ENCODE peak calls at places on chromosomes 4 and X, in ten cellular contexts. L is fibroblast of lung, X is body of pancreas, Z is astrocyte, P is tibial artery, S is neural progenitor cell, I is aorta, J is small intestine, K is K562, R is psoas muscle. E is an unnamed sample. For H3K4me1, the result is how much of the 10 kb centered on the place peaks cover.

GRCh38 chrX:31178769-31179125 is 106.9 kb upstream of the FTHL17 start:
- DNase-seq in S (no peak), J (no peak), K (no peak), I (no peak), P (no peak), L (no peak), R (no peak), Z (no peak), X (no peak), E (no peak)

GRCh38 chr4:1201851-1202525 is 29.6 kb upstream of the SPON2 start:
- DNase-seq in J (peak), K (no peak), L (peak), Z (peak), I (peak), X (peak), P (peak), R (peak), S (no peak), E (peak)

GRCh38 chrX:124931241-124931640 is 388.4 kb upstream of the TEX13C start:
- DNase-seq in P (no peak), X (no peak), Z (no peak), J (no peak), L (no peak), K (no peak), R (no peak), S (no peak), I (no peak), E (no peak)

GRCh38 chr4:78213218-78213617 is 156.1 kb downstream of the FRAS1 start:
- DNase-seq in Z (no peak), X (peak), R (no peak), S (no peak), K (no peak), L (no peak), P (no peak), I (no peak), J (peak), E (no peak)

GRCh38 chr4:87469390-87469789 is 47.0 kb downstream of the NUDT9 start:
- DNase-seq in I (no peak), R (no peak), P (no peak), S (no peak), Z (no peak), L (no peak), K (no peak), J (no peak), X (no peak), E (no peak)

GRCh38 chr4:182826391-182826790 is 90.8 kb downstream of the DCTD start:
- DNase-seq in K (no peak), S (no peak), J (no peak), L (no peak), Z (no peak), P (no peak), I (no peak), R (no peak), X (no peak), E (no peak)

GRCh38 chr4:148757171-148757570 is 315.0 kb upstream of the NR3C2 start:
- DNase-seq in K (no peak), J (no peak), S (no peak), I (no peak), R (no peak), P (no peak), Z (no peak), L (no peak), X (no peak), E (no peak)

GRCh38 chr4:144495944-144496343 is 150.0 kb upstream of the HHIP start:
- DNase-seq in X (no peak), K (no peak), Z (no peak), R (no peak), L (no peak), J (no peak), I (no peak), P (no peak), S (no peak), E (no peak)

GRCh38 chr4:2243682-2244380 is 1.9 kb upstream of the HAUS3 start:
- DNase-seq in P (peak), R (peak), S (no peak), X (peak), J (no peak), K (no peak), L (peak), Z (no peak), I (peak), E (peak)

GRCh38 chrX:38189431-38190128 is 31.1 kb downstream of the SRPX start:
- DNase-seq in P (no peak), S (no peak), I (no peak), J (no peak), Z (no peak), R (no peak), X (no peak), K (no peak), L (peak), E (no peak)

GRCh38 chrX:104428231-104428630 is 137.8 kb upstream of the IL1RAPL2 start:
- DNase-seq in J (no peak), I (no peak), K (no peak), P (no peak), Z (no peak), X (no peak), R (no peak), S (no peak), L (no peak), E (no peak)

GRCh38 chr4:145824469-145824868 is 114.2 kb downstream of the ZNF827 start:
- DNase-seq in S (peak), I (no peak), X (no peak), J (no peak), L (no peak), P (no peak), K (peak), R (no peak), Z (no peak), E (no peak)

GRCh38 chrX:1468250-1468772 is 15.6 kb upstream of the ASMTL start:
- DNase-seq in I (no peak), S (no peak), R (no peak), Z (peak), K (no peak), J (no peak), P (no peak), X (no peak), L (no peak), E (no peak)

GRCh38 chrX:131032646-131033230 is 25.4 kb upstream of the ARHGAP36 start:
- DNase-seq in L (no peak), K (no peak), J (no peak), S (no peak), I (no peak), Z (no peak), X (no peak), R (no peak), P (no peak), E (no peak)

GRCh38 chr4:40909363-40909876 is 159.7 kb downstream of the NSUN7 start:
- DNase-seq in P (no peak), X (no peak), K (no peak), J (no peak), S (no peak), R (no peak), I (peak), Z (peak), L (peak), E (no peak)

GRCh38 chr4:156362581-156362980 is 408.9 kb upstream of the CTSO start:
- DNase-seq in X (no peak), L (peak), R (no peak), I (no peak), P (no peak), K (no peak), J (no peak), S (no peak), Z (peak), E (no peak)

GRCh38 chr4:33465565-33465964 is 2745.4 kb downstream of the PCDH7 start:
- DNase-seq in R (no peak), I (no peak), K (no peak), X (no peak), J (no peak), P (no peak), S (no peak), Z (no peak), L (no peak), E (no peak)

GRCh38 chrX:53639257-53639656 is 47.3 kb downstream of the HUWE1 start:
- DNase-seq in K (no peak), X (no peak), L (no peak), P (no peak), I (no peak), Z (no peak), R (no peak), S (no peak), J (no peak), E (no peak)

GRCh38 chrX:150913511-150913910 is 15.0 kb upstream of the CD99L2 start:
- DNase-seq in L (peak), J (no peak), X (no peak), Z (peak), P (no peak), I (no peak), R (no peak), K (no peak), S (no peak), E (no peak)

GRCh38 chr4:82770607-82771006 is 28.0 kb downstream of the SCD5 start:
- DNase-seq in S (no peak), I (no peak), X (no peak), L (no peak), P (no peak), J (no peak), R (no peak), K (no peak), Z (no peak), E (no peak)

GRCh38 chrX:56726609-56727008 is 2.4 kb upstream of the NBDY start:
- DNase-seq in Z (peak), I (no peak), K (peak), J (peak), L (peak), R (no peak), X (no peak), S (peak), P (no peak), E (no peak)

GRCh38 chr4:70711599-70711998 is 10.2 kb upstream of the RUFY3 start:
- DNase-seq in Z (peak), J (no peak), R (no peak), P (no peak), K (no peak), X (no peak), L (no peak), I (no peak), S (no peak), E (no peak)

GRCh38 chr4:1216869-1217294 is 32.0 kb downstream of the CTBP1 start:
- DNase-seq in X (no peak), R (peak), P (no peak), L (no peak), J (peak), Z (no peak), K (no peak), I (no peak), S (no peak), E (no peak)

GRCh38 chrX:107712231-107713204 is 63.1 kb downstream of the TSC22D3 start:
- DNase-seq in R (peak), Z (peak), S (no peak), I (peak), X (peak), P (peak), J (no peak), L (peak), K (no peak), E (no peak)

GRCh38 chrX:18674417-18674787 is 2.5 kb upstream of the RS1 start:
- DNase-seq in K (peak), L (no peak), P (peak), J (no peak), X (peak), Z (no peak), R (no peak), I (peak), S (peak), E (peak)

GRCh38 chrX:135923353-135923752 is 29.8 kb downstream of the SAGE1 start:
- DNase-seq in I (no peak), R (no peak), L (no peak), S (peak), P (no peak), J (no peak), Z (no peak), X (no peak), K (no peak), E (no peak)

GRCh38 chrX:106698693-106699092 is 27.8 kb upstream of the RNF128 start:
- DNase-seq in I (no peak), S (no peak), J (no peak), Z (peak), R (no peak), K (no peak), L (peak), P (no peak), X (no peak), E (no peak)

GRCh38 chrX:101442095-101442494 is 34.1 kb downstream of the HNRNPH2 start:
- DNase-seq in P (no peak), S (no peak), L (peak), J (no peak), X (no peak), I (no peak), K (no peak), Z (no peak), R (no peak), E (no peak)

GRCh38 chrX:149825424-149825823 is 43.7 kb downstream of the MAGEA9 start:
- DNase-seq in X (no peak), I (no peak), J (no peak), K (no peak), P (no peak), Z (no peak), S (peak), R (no peak), L (no peak), E (no peak)

GRCh38 chrX:2520539-2520938 is 19.8 kb upstream of the DHRSX start:
- DNase-seq in K (no peak), S (no peak), R (no peak), I (no peak), J (no peak), Z (no peak), X (no peak), P (no peak), L (no peak), E (no peak)

GRCh38 chr4:152709675-152710438 is 30.1 kb upstream of the TMEM154 start:
- DNase-seq in K (no peak), R (no peak), I (no peak), Z (peak), S (no peak), J (no peak), L (no peak), P (no peak), X (no peak), E (no peak)

GRCh38 chr4:58669783-58670182 is 1559.6 kb upstream of the IGFBP7 start:
- DNase-seq in K (no peak), X (no peak), S (no peak), R (no peak), P (no peak), Z (no peak), J (no peak), I (no peak), L (no peak), E (no peak)

GRCh38 chrX:106730385-106730784 is 3.9 kb downstream of the RNF128 start:
- DNase-seq in S (no peak), Z (no peak), K (no peak), I (no peak), X (no peak), P (no peak), L (peak), J (peak), R (no peak), E (no peak)

GRCh38 chr4:15035152-15035551 is 32.9 kb downstream of the CPEB2 start:
- DNase-seq in I (no peak), S (no peak), R (no peak), J (no peak), K (no peak), L (no peak), Z (peak), P (no peak), X (no peak), E (no peak)

GRCh38 chrX:150238656-150239382 is 124.3 kb upstream of the MAMLD1 start:
- DNase-seq in I (no peak), K (no peak), P (no peak), J (no peak), R (no peak), X (no peak), S (no peak), L (no peak), Z (no peak), E (no peak)

GRCh38 chrX:132692066-132692465 is 203.2 kb upstream of the MBNL3 start:
- DNase-seq in S (no peak), J (no peak), I (no peak), R (no peak), K (no peak), Z (no peak), X (no peak), L (no peak), P (peak), E (peak)

GRCh38 chr4:53916431-53916889 is 147.9 kb downstream of the CHIC2 start:
- DNase-seq in I (no peak), Z (peak), R (no peak), S (no peak), P (no peak), K (no peak), X (no peak), L (no peak), J (no peak), E (no peak)
- H3K4me1 ChIP-seq in I (under half), Z (under half), R (under half), S (under half), P (under half), K (under half), X (under half), L (under half), J (under half), E (under half)

GRCh38 chr4:117085185-117085701 is at the start of gene TRAM1L1:
- DNase-seq in I (peak), R (peak), Z (peak), S (peak), J (peak), P (peak), L (peak), K (peak), X (peak), E (peak)
- H3K4me3 ChIP-seq in I (peak), R (peak), Z (peak), S (peak), J (peak), P (peak), L (peak), K (peak), X (peak), E (peak)

GRCh38 chr4:185839770-185840169 is 27.8 kb upstream of the SORBS2 start:
- DNase-seq in J (no peak), X (no peak), Z (no peak), S (peak), L (no peak), I (no peak), R (no peak), P (no peak), K (no peak), E (no peak)
- H3K4me1 ChIP-seq in J (under half), X (half or more), Z (under half), S (half or more), L (under half), I (under half), R (under half), P (under half), K (under half), E (under half)

GRCh38 chr4:5826437-5827107 is 66.3 kb downstream of the CRMP1 start:
- DNase-seq in J (no peak), X (no peak), K (no peak), I (no peak), Z (no peak), P (no peak), R (no peak), S (no peak), L (no peak), E (no peak)
- H3K4me3 ChIP-seq in J (no peak), X (no peak), K (no peak), I (no peak), Z (no peak), P (no peak), R (no peak), S (no peak), L (no peak), E (no peak)

GRCh38 chr4:142404191-142404611 is 441.9 kb downstream of the INPP4B start:
- DNase-seq in R (peak), L (peak), X (no peak), J (no peak), K (no peak), P (no peak), I (peak), S (no peak), Z (peak), E (no peak)

GRCh38 chr4:142406917-142407501 is 439.1 kb downstream of the INPP4B start:
- DNase-seq in P (no peak), Z (peak), L (no peak), X (no peak), I (no peak), K (no peak), S (no peak), R (no peak), J (peak), E (no peak)

GRCh38 chr4:142407569-142407968 is 438.5 kb downstream of the INPP4B start:
- DNase-seq in K (no peak), L (peak), R (no peak), P (no peak), I (no peak), Z (peak), X (no peak), J (no peak), S (no peak), E (no peak)

GRCh38 chr4:142406051-142406549 is 440.0 kb downstream of the INPP4B start:
- DNase-seq in L (peak), R (no peak), X (no peak), P (no peak), J (no peak), Z (peak), S (no peak), K (no peak), I (no peak), E (no peak)

DNA sequence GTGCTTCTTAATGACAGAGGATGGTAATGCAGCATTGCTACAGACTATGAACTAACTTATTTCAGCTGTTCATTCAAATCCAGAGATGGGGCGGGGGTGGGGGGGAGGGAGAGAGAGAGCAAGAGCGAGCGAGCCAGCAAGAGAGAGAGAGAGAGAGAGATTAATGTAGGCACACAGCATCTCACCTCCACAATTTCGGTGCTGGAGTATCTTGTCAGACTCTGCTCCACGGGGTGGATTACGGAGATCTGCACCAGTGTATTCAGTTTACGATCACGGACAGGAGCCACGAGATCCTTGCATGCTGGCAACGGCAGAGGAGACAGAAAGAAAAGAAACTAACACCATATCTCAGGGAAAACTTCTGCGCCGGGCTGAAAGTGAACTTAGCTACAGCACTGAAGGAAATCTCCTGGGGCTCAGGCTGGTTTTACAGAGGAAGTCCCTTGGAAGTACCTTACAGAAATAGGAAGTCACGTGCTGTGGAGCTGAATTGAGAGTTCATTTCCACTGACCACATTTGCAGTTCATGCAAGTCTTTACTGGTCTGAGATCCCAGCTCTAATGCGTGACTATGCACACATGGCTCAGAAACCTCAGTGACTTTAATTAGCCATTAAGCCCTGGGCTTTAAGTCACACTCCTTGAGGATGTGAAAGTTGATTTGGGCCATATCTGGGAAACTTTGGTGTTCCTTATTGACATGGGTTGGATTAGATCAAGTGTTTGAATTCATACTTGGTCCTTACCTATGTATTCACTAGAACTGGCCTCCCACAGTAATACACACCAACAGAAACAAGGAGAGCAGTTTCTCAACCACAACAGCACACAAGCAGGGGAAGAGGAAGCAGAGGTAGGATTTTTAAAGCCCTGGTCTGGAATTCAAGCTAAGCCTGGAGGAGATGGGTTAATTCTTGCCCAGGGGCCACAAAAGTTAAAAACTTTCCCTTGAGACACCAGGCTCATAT is 440.8 kb downstream of the INPP4B start:
- DNase-seq in L (peak), S (peak), J (peak), R (peak), K (no peak), I (peak), Z (peak), P (peak), X (peak), E (peak)
- H3K4me1 ChIP-seq in L (under half), S (under half), J (under half), R (under half), K (under half), I (under half), Z (half or more), P (under half), X (under half), E (under half)

DNA sequence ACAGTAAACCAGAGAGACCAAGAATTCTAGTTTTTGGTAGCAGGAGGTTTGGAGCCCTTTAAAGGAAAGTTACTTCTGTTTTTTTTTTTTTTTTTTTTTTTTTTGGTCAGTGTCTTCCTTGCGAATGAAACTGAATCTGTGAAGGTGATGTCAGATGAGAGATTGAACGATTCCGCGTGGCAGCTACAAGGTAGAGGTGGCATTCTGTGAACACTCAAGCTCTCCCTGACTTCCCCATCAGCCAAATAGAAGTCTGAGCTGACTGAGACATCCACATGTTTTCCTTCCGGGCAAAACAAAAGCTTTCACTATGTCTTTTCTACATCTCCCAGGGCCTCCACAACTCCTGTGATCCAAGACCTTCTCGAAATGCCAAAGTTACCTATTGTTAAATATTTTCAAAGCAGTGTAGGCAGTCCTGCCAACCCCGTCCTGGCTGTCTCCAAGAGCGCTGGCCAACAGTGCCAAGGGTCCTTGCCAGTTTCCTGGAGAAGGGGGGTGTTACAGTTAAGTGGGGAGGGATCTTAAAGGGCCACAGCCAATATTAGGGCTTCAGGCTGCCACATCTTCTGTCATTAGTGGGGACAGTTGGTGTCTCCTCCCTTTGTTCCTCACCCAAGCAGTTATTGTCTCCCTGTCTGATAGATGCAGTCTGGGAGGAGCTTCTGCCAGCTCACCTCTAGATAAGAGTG is 102.9 kb upstream of the SLC34A2 start:
- DNase-seq in K (no peak), P (no peak), J (peak), X (peak), L (no peak), I (no peak), R (no peak), Z (no peak), S (no peak), E (no peak)
- H3K4me3 ChIP-seq in K (no peak), P (no peak), J (no peak), X (no peak), L (no peak), I (peak), R (no peak), Z (no peak), S (no peak), E (no peak)

GRCh38 chr4:7876096-7876993 is 63.3 kb downstream of the AFAP1 start:
- DNase-seq in K (no peak), P (no peak), J (peak), R (no peak), I (peak), S (peak), Z (peak), L (peak), X (no peak), E (no peak)
- H3K4me1 ChIP-seq in K (under half), P (under half), J (under half), R (under half), I (under half), S (under half), Z (half or more), L (under half), X (under half), E (under half)